ENCODE peak calls at places on chromosome 14, in five cellular contexts. One of them, this sample, is unnamed.

GRCh38 chr14:37779480-37779879 is 184.1 kb downstream of the TTC6 start:
- DNase-seq in brain microvascular endothelial cell: no peak
- DNase-seq in pancreas: no peak
- DNase-seq in adrenal gland: no peak
- DNase-seq in psoas muscle: no peak
- DNase-seq in this sample: no peak

GRCh38 chr14:61322799-61323290 is 1.5 kb downstream of the PRKCH start:
- DNase-seq in adrenal gland: no peak
- DNase-seq in pancreas: no peak
- DNase-seq in brain microvascular endothelial cell: no peak
- DNase-seq in psoas muscle: no peak
- DNase-seq in this sample: peak; percentile 95

GRCh38 chr14:23421594-23421993 is 13.5 kb upstream of the MYH6 start:
- DNase-seq in pancreas: no peak
- DNase-seq in psoas muscle: no peak
- DNase-seq in brain microvascular endothelial cell: no peak
- DNase-seq in adrenal gland: no peak
- DNase-seq in this sample: no peak

GRCh38 chr14:101103321-101103901 is 199.9 kb upstream of the RTL1 start:
- DNase-seq in brain microvascular endothelial cell: no peak
- DNase-seq in adrenal gland: no peak
- DNase-seq in pancreas: no peak
- DNase-seq in psoas muscle: no peak
- DNase-seq in this sample: no peak

GRCh38 chr14:50014809-50015208 is 101.6 kb downstream of the VCPKMT start:
- DNase-seq in brain microvascular endothelial cell: no peak
- DNase-seq in psoas muscle: no peak
- DNase-seq in pancreas: no peak
- DNase-seq in adrenal gland: no peak
- DNase-seq in this sample: no peak

GRCh38 chr14:71752111-71752738 is 180.0 kb upstream of the RGS6 start:
- DNase-seq in pancreas: no peak
- DNase-seq in psoas muscle: no peak
- DNase-seq in brain microvascular endothelial cell: no peak
- DNase-seq in adrenal gland: no peak
- DNase-seq in this sample: no peak

GRCh38 chr14:23119362-23120327 is 590 bp upstream of the CEBPE start:
- DNase-seq in adrenal gland: no peak
- DNase-seq in psoas muscle: no peak
- DNase-seq in brain microvascular endothelial cell: no peak
- DNase-seq in pancreas: no peak
- DNase-seq in this sample: no peak

GRCh38 chr14:79043194-79043889 is 873.2 kb downstream of the NRXN3 start:
- DNase-seq in adrenal gland: no peak
- DNase-seq in pancreas: no peak
- DNase-seq in psoas muscle: no peak
- DNase-seq in brain microvascular endothelial cell: no peak
- DNase-seq in this sample: no peak

GRCh38 chr14:73250781-73251500 is 13.6 kb downstream of the PAPLN start:
- DNase-seq in adrenal gland: no peak
- DNase-seq in pancreas: no peak
- DNase-seq in psoas muscle: no peak
- DNase-seq in brain microvascular endothelial cell: no peak
- DNase-seq in this sample: no peak

GRCh38 chr14:104512061-104512460 is 67.5 kb upstream of the C14orf180 start:
- DNase-seq in adrenal gland: no peak
- DNase-seq in psoas muscle: no peak
- DNase-seq in pancreas: no peak
- DNase-seq in brain microvascular endothelial cell: no peak
- DNase-seq in this sample: no peak

GRCh38 chr14:39034481-39035296 is 68.3 kb downstream of the SEC23A start:
- DNase-seq in adrenal gland: no peak
- DNase-seq in brain microvascular endothelial cell: no peak
- DNase-seq in pancreas: no peak
- DNase-seq in psoas muscle: no peak
- DNase-seq in this sample: no peak

GRCh38 chr14:55077155-55077554 is 25.7 kb downstream of the MAPK1IP1L start:
- DNase-seq in adrenal gland: no peak
- DNase-seq in psoas muscle: no peak
- DNase-seq in brain microvascular endothelial cell: peak; percentile 43
- DNase-seq in pancreas: no peak
- DNase-seq in this sample: peak; percentile 88

GRCh38 chr14:76346391-76347160 is 29.4 kb upstream of the ESRRB start:
- DNase-seq in brain microvascular endothelial cell: no peak
- DNase-seq in pancreas: no peak
- DNase-seq in adrenal gland: no peak
- DNase-seq in psoas muscle: no peak
- DNase-seq in this sample: no peak

GRCh38 chr14:23071244-23071974 is 14.1 kb upstream of the CDH24 start:
- DNase-seq in adrenal gland: peak; percentile 93
- DNase-seq in pancreas: peak; percentile 83
- DNase-seq in brain microvascular endothelial cell: peak; percentile 88
- DNase-seq in psoas muscle: peak; percentile 82
- DNase-seq in this sample: no peak

GRCh38 chr14:73717247-73717646 is 3.1 kb upstream of the PNMA1 start:
- DNase-seq in pancreas: no peak
- DNase-seq in psoas muscle: no peak
- DNase-seq in adrenal gland: no peak
- DNase-seq in brain microvascular endothelial cell: no peak
- DNase-seq in this sample: no peak

GRCh38 chr14:66038214-66038977 is 447.8 kb upstream of the CCDC196 start:
- DNase-seq in brain microvascular endothelial cell: peak; percentile 16
- DNase-seq in psoas muscle: no peak
- DNase-seq in adrenal gland: peak; percentile 37
- DNase-seq in pancreas: no peak
- DNase-seq in this sample: peak; percentile 24

GRCh38 chr14:95133282-95133681 is 24.0 kb downstream of the DICER1 start:
- DNase-seq in psoas muscle: no peak
- DNase-seq in pancreas: no peak
- DNase-seq in brain microvascular endothelial cell: no peak
- DNase-seq in adrenal gland: no peak
- DNase-seq in this sample: no peak

GRCh38 chr14:27506272-27506671 is 908.4 kb upstream of the NOVA1 start:
- DNase-seq in pancreas: no peak
- DNase-seq in psoas muscle: no peak
- DNase-seq in brain microvascular endothelial cell: no peak
- DNase-seq in adrenal gland: no peak
- DNase-seq in this sample: no peak

GRCh38 chr14:90741682-90741946 is 74.6 kb downstream of the TTC7B start:
- DNase-seq in pancreas: no peak
- DNase-seq in psoas muscle: no peak
- DNase-seq in adrenal gland: no peak
- DNase-seq in brain microvascular endothelial cell: no peak
- DNase-seq in this sample: no peak

GRCh38 chr14:65179918-65180724 is 77.8 kb upstream of the MAX start:
- DNase-seq in adrenal gland: peak; percentile 91
- DNase-seq in pancreas: peak; percentile 88
- DNase-seq in psoas muscle: peak; percentile 61
- DNase-seq in brain microvascular endothelial cell: peak; percentile 80
- DNase-seq in this sample: peak; percentile 97

GRCh38 chr14:88559852-88560251 is 3.0 kb upstream of the ZC3H14 start:
- DNase-seq in pancreas: no peak
- DNase-seq in psoas muscle: no peak
- DNase-seq in brain microvascular endothelial cell: peak; percentile 38
- DNase-seq in adrenal gland: no peak
- DNase-seq in this sample: no peak

GRCh38 chr14:30240002-30240401 is 312.4 kb upstream of the PRKD1 start:
- DNase-seq in psoas muscle: no peak
- DNase-seq in adrenal gland: no peak
- DNase-seq in brain microvascular endothelial cell: no peak
- DNase-seq in pancreas: no peak
- DNase-seq in this sample: no peak

GRCh38 chr14:100488057-100488456 is 99.2 kb downstream of the BEGAIN start:
- DNase-seq in adrenal gland: no peak
- DNase-seq in pancreas: no peak
- DNase-seq in psoas muscle: no peak
- DNase-seq in brain microvascular endothelial cell: no peak
- DNase-seq in this sample: no peak

GRCh38 chr14:50342211-50343080 is 30.3 kb downstream of the DMAC2L start:
- DNase-seq in brain microvascular endothelial cell: peak; percentile 69
- DNase-seq in adrenal gland: peak; percentile 84
- DNase-seq in pancreas: peak; percentile 29
- DNase-seq in psoas muscle: no peak
- DNase-seq in this sample: peak; percentile 60

GRCh38 chr14:92439551-92440344 is 73.8 kb upstream of the RIN3 start:
- DNase-seq in psoas muscle: no peak
- DNase-seq in pancreas: no peak
- DNase-seq in adrenal gland: no peak
- DNase-seq in brain microvascular endothelial cell: no peak
- DNase-seq in this sample: no peak

GRCh38 chr14:37587881-37588666 is 7.0 kb downstream of the FOXA1 start:
- DNase-seq in pancreas: no peak
- DNase-seq in psoas muscle: no peak
- DNase-seq in brain microvascular endothelial cell: no peak
- DNase-seq in adrenal gland: no peak
- DNase-seq in this sample: no peak

GRCh38 chr14:104979758-104980591 is 1.8 kb upstream of the AHNAK2 start:
- DNase-seq in brain microvascular endothelial cell: no peak
- DNase-seq in pancreas: peak; percentile 91
- DNase-seq in adrenal gland: peak; percentile 94
- DNase-seq in psoas muscle: peak; percentile 78
- DNase-seq in this sample: no peak

GRCh38 chr14:96156804-96157760 is 47.6 kb upstream of the BDKRB2 start:
- DNase-seq in adrenal gland: no peak
- DNase-seq in pancreas: peak; percentile 29
- DNase-seq in psoas muscle: no peak
- DNase-seq in brain microvascular endothelial cell: no peak
- DNase-seq in this sample: no peak

GRCh38 chr14:83395321-83395720 is 1861.7 kb upstream of the SEL1L start:
- DNase-seq in brain microvascular endothelial cell: no peak
- DNase-seq in adrenal gland: no peak
- DNase-seq in psoas muscle: no peak
- DNase-seq in pancreas: no peak
- DNase-seq in this sample: peak; percentile 54

GRCh38 chr14:75188520-75189267 is 12.3 kb upstream of the TMED10 start:
- DNase-seq in psoas muscle: no peak
- DNase-seq in pancreas: no peak
- DNase-seq in adrenal gland: peak; percentile 18
- DNase-seq in brain microvascular endothelial cell: no peak
- DNase-seq in this sample: no peak
- TF ChIP-seq CTCF in psoas muscle: no peak
- TF ChIP-seq CTCF in pancreas: no peak
- TF ChIP-seq CTCF in adrenal gland: no peak
- TF ChIP-seq CTCF in brain microvascular endothelial cell: no peak
- TF ChIP-seq CTCF in this sample: no peak

GRCh38 chr14:32764131-32764530 is 174.5 kb upstream of the NPAS3 start:
- DNase-seq in brain microvascular endothelial cell: peak; percentile 46
- DNase-seq in pancreas: no peak
- DNase-seq in adrenal gland: no peak
- DNase-seq in psoas muscle: no peak
- DNase-seq in this sample: no peak
- H3K27ac ChIP-seq in brain microvascular endothelial cell: peak overlapping the region; percentile 77
- H3K27ac ChIP-seq in pancreas: no peak overlapping the region
- H3K27ac ChIP-seq in adrenal gland: no peak overlapping the region
- H3K27ac ChIP-seq in psoas muscle: no peak overlapping the region
- H3K27ac ChIP-seq in this sample: no peak overlapping the region

GRCh38 chr14:93648440-93649168 is 139.7 kb downstream of the PRIMA1 start:
- DNase-seq in psoas muscle: no peak
- DNase-seq in brain microvascular endothelial cell: peak; percentile 3
- DNase-seq in adrenal gland: no peak
- DNase-seq in pancreas: no peak
- DNase-seq in this sample: peak; percentile 6
- TF ChIP-seq CTCF in psoas muscle: no peak
- TF ChIP-seq CTCF in brain microvascular endothelial cell: peak; percentile 33
- TF ChIP-seq CTCF in adrenal gland: peak; percentile 4
- TF ChIP-seq CTCF in pancreas: no peak
- TF ChIP-seq CTCF in this sample: peak; percentile 48

GRCh38 chr14:85934123-85934885 is 404.4 kb downstream of the FLRT2 start:
- DNase-seq in brain microvascular endothelial cell: no peak
- DNase-seq in psoas muscle: no peak
- DNase-seq in adrenal gland: no peak
- DNase-seq in pancreas: no peak
- DNase-seq in this sample: no peak
- H3K27ac ChIP-seq in brain microvascular endothelial cell: no peak overlapping the region
- H3K27ac ChIP-seq in psoas muscle: no peak overlapping the region
- H3K27ac ChIP-seq in adrenal gland: peak overlapping the region; percentile 23
- H3K27ac ChIP-seq in pancreas: peak overlapping the region; percentile 19
- H3K27ac ChIP-seq in this sample: no peak overlapping the region

GRCh38 chr14:103072595-103073366 is 11.2 kb upstream of the LBHD2 start:
- DNase-seq in brain microvascular endothelial cell: no peak
- DNase-seq in pancreas: peak; percentile 54
- DNase-seq in psoas muscle: no peak
- DNase-seq in adrenal gland: no peak
- DNase-seq in this sample: no peak
- TF ChIP-seq CTCF in brain microvascular endothelial cell: no peak
- TF ChIP-seq CTCF in pancreas: no peak
- TF ChIP-seq CTCF in psoas muscle: no peak
- TF ChIP-seq CTCF in adrenal gland: no peak
- TF ChIP-seq CTCF in this sample: no peak

GRCh38 chr14:77375973-77376372 is 921 bp downstream of the TMED8 start:
- DNase-seq in psoas muscle: no peak
- DNase-seq in adrenal gland: no peak
- DNase-seq in brain microvascular endothelial cell: no peak
- DNase-seq in pancreas: no peak
- DNase-seq in this sample: no peak

GRCh38 chr14:77375164-77375950 is 1.5 kb downstream of the TMED8 start:
- DNase-seq in psoas muscle: no peak
- DNase-seq in pancreas: no peak
- DNase-seq in brain microvascular endothelial cell: no peak
- DNase-seq in adrenal gland: no peak
- DNase-seq in this sample: no peak

GRCh38 chr14:77376380-77376770 is 519 bp downstream of the TMED8 start:
- DNase-seq in pancreas: peak; percentile 22
- DNase-seq in psoas muscle: peak; percentile 26
- DNase-seq in adrenal gland: peak; percentile 25
- DNase-seq in brain microvascular endothelial cell: peak; percentile 7
- DNase-seq in this sample: no peak

GRCh38 chr14:77376771-77377501 is at the start of the genes SAMD15 and TMED8:
- DNase-seq in brain microvascular endothelial cell: peak; percentile 82
- DNase-seq in psoas muscle: peak; percentile 85
- DNase-seq in pancreas: peak; percentile 85
- DNase-seq in adrenal gland: peak; percentile 82
- DNase-seq in this sample: peak; percentile 85

DNA sequence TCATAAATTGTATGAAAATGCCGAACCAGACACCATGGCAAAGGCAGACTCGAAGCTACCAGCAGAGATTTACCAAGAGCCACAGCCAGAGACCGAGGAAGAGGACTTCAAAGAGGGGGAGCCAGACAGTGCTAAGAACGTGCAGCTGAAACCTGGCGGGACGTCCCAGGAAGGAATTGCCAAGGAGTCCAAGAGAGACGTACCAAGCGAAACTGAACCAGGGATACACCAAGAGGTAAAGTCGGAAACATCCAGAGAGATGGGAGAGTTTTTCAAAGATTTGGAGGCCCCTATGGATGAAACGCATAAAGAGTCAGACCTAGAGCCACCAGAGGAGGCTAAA is 294 bp downstream of the SAMD15 start:
- DNase-seq in adrenal gland: no peak
- DNase-seq in pancreas: no peak
- DNase-seq in brain microvascular endothelial cell: no peak
- DNase-seq in psoas muscle: no peak
- DNase-seq in this sample: no peak
- H3K27ac ChIP-seq in adrenal gland: no peak overlapping the region
- H3K27ac ChIP-seq in pancreas: peak overlapping the region; percentile 88
- H3K27ac ChIP-seq in brain microvascular endothelial cell: peak overlapping the region; percentile 73
- H3K27ac ChIP-seq in psoas muscle: no peak overlapping the region
- H3K27ac ChIP-seq in this sample: no peak overlapping the region

This sample was measured in foreskin keratinocyte.